ENCODE peak calls at places on chromosomes 7 and 10, in five cellular contexts. C is AG04450, Q is nephron progenitor cell, U is prostate gland, P is right atrium auricular region. Z is an unnamed sample.

GRCh38 chr10:23768281-23768680 is 329.4 kb downstream of the OTUD1 start:
- DNase-seq in C (no peak), Q (no peak), U (no peak), P (no peak), Z (no peak)

GRCh38 chr10:103727546-103727963 is 127.8 kb downstream of the SH3PXD2A start:
- DNase-seq in C (no peak), Q (no peak), U (no peak), P (no peak), Z (no peak)

GRCh38 chr10:75334720-75335119 is 66.8 kb downstream of the ZNF503 start:
- DNase-seq in C (no peak), Q (no peak), U (no peak), P (no peak), Z (no peak)

GRCh38 chr7:22983257-22983855 is 30.6 kb downstream of the HYCC1 start:
- DNase-seq in C (no peak), Q (no peak), U (no peak), P (no peak), Z (no peak)

GRCh38 chr7:47427046-47427643 is 154.8 kb downstream of the TNS3 start:
- DNase-seq in C (no peak), Q (no peak), U (no peak), P (no peak), Z (no peak)

GRCh38 chr7:157770716-157771320 is 434.0 kb downstream of the DNAJB6 start:
- DNase-seq in C (no peak), Q (no peak), U (no peak), P (no peak), Z (no peak)

GRCh38 chr7:143906895-143907294 is 4.9 kb upstream of the TCAF1 start:
- DNase-seq in C (no peak), Q (no peak), U (no peak), P (no peak), Z (no peak)

GRCh38 chr7:102119213-102119651 is 167.4 kb upstream of the SH2B2 start:
- DNase-seq in C (no peak), Q (no peak), U (no peak), P (no peak), Z (no peak)

GRCh38 chr10:30973737-30974136 is 57.9 kb downstream of the ZNF438 start:
- DNase-seq in C (no peak), Q (no peak), U (no peak), P (no peak), Z (no peak)

GRCh38 chr10:132715791-132716680 is 69.9 kb downstream of the NKX6-2 start:
- DNase-seq in C (no peak), Q (peak), U (no peak), P (no peak), Z (no peak)

GRCh38 chr7:136293841-136294391 is 316.8 kb upstream of the MTPN start:
- DNase-seq in C (no peak), Q (no peak), U (no peak), P (no peak), Z (no peak)

GRCh38 chr7:91109200-91109599 is 155.0 kb upstream of the FZD1 start:
- DNase-seq in C (no peak), Q (no peak), U (no peak), P (no peak), Z (no peak)

GRCh38 chr10:77251297-77252013 is 386.2 kb downstream of the KCNMA1 start:
- DNase-seq in C (no peak), Q (peak), U (no peak), P (no peak), Z (peak)

GRCh38 chr7:113629244-113629643 is 289.6 kb downstream of the PPP1R3A start:
- DNase-seq in C (peak), Q (no peak), U (no peak), P (no peak), Z (peak)

DNA sequence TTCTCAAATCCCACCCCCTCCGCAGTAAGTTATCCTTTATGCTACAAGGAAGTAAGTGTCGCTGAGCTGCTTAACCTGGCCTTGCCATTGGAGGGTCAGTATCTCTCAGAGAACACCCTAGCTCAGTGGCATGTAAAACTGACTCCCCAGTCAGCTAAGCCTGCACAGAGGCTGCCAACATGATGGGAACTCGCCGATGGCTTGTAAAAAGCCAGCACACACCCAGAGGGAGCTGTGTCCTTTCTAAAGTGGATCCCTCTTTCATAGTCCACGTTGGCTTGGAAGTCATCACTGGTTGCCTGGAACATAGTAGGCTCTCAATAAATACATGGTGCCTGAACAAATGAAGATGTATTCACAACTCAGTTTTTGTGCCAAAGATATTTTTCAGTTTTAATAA is 249.1 kb upstream of the YAE1 start:
- DNase-seq in C (no peak), Q (no peak), U (no peak), P (no peak), Z (no peak)
- TF ChIP-seq CTCF in C (no peak), Q (no peak), U (no peak), P (no peak), Z (no peak)

GRCh38 chr7:65477326-65477725 is 103.7 kb downstream of the ZNF92 start:
- DNase-seq in C (no peak), Q (peak), U (no peak), P (no peak), Z (peak)
- TF ChIP-seq CTCF in C (peak), Q (peak), U (no peak), P (no peak), Z (peak)

GRCh38 chr10:91632671-91633550 is at the start of gene PPP1R3C:
- DNase-seq in C (peak), Q (peak), U (peak), P (peak), Z (no peak)
- TF ChIP-seq CTCF in C (peak), Q (no peak), U (no peak), P (no peak), Z (no peak)

GRCh38 chr10:8075282-8076260 is 21.1 kb downstream of the GATA3 start:
- DNase-seq in C (no peak), Q (no peak), U (no peak), P (no peak), Z (no peak)
- TF ChIP-seq CTCF in C (no peak), Q (no peak), U (no peak), P (no peak), Z (no peak)

GRCh38 chr10:79129361-79129997 is 60.7 kb downstream of the ZMIZ1 start:
- DNase-seq in C (no peak), Q (peak), U (no peak), P (no peak), Z (peak)
- TF ChIP-seq CTCF in C (peak), Q (no peak), U (no peak), P (no peak), Z (peak)

DNA sequence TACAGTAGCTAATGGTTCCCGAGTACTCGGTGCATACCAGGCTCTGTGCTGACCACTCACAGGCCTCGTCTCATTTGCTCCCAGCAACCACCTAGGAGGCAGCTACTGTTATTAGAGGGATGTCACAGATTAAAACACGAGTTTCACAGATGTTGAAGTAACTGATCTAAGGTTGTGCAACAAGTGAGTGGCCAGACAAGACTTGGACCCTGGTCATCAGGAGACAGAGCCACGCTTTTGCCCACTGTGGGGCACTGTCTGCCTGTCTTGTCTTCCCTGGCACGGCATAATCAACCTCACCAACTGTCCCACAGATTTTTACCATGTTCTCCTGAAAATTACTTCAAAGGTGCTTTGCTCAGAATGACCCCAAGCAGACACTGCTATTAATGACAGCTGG is 111.6 kb upstream of the HABP2 start:
- DNase-seq in C (no peak), Q (no peak), U (no peak), P (no peak), Z (no peak)
- TF ChIP-seq CTCF in C (no peak), Q (no peak), U (no peak), P (no peak), Z (no peak)

DNA sequence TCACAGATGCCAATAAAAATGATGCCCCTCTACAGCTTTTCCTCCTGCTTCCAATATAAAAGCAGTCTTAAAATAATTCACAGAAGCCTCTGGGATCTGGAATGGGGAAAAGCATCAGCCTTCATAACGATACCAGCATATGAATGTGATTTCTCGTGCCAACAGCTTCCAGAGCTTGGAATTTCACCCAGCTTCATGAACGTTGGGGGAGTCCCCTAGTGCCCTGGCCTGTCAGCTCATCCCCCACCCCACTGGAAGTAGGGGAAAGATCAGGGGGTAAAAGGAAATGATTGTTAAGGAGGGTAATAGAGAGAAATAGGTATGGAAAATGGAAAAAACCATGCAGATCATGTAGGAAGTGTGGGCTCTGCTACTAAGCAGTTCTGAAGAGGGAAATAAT is 253.6 kb downstream of the INHBA start:
- DNase-seq in C (no peak), Q (no peak), U (no peak), P (no peak), Z (no peak)
- TF ChIP-seq CTCF in C (no peak), Q (no peak), U (no peak), P (no peak), Z (no peak)

DNA sequence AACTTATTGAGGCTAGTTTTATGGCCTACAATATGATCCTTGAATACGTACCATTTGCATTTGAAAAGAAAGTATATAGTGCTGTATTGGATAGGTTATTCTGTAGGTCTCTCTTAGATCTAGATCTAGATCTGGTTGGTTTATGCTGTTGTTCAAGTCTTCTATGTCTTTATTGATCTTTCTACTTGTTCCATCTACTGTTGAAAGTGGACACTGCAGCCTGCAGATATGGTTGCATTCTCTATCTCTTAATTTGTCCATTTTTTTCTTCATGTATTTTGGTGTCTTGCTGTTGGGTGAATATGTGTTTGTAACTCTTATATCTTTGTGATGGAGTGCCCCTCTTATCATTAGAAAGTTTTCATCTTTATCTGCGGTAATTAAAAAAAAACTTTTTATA is 139.4 kb upstream of the PCDH15 start:
- DNase-seq in C (no peak), Q (no peak), U (no peak), P (no peak), Z (peak)
- TF ChIP-seq CTCF in C (no peak), Q (peak), U (no peak), P (peak), Z (peak)